ENCODE peak calls at places on chromosomes 13 and 19, in five cellular contexts. F is H4; C is thoracic aorta; N is HEK293T; Y is stimulated activated CD4-positive, alpha-beta T cell treated with anti-CD3 and anti-CD28 coated beads, Interleukin-1b, Interleukin-23, amount 100 ng/mL, for 4 hours. L is an unnamed sample.

GRCh38 chr19:58037927-58038687 is 4.3 kb downstream of the ZSCAN1 start:
- DNase-seq in F (no peak), C (no peak), N (no peak), Y (no peak), L (no peak)

GRCh38 chr19:14496029-14496848 is at the start of gene GIPC1:
- DNase-seq in F (peak), C (peak), N (peak), Y (peak), L (peak)

GRCh38 chr19:38993271-38993670 is 17.7 kb upstream of the FBXO17 start:
- DNase-seq in F (peak), C (no peak), N (no peak), Y (no peak), L (no peak)

GRCh38 chr13:73450583-73450982 is 391.8 kb downstream of the KLF5 start:
- DNase-seq in F (no peak), C (no peak), N (no peak), Y (no peak), L (peak)

GRCh38 chr13:92843549-92843948 is 383.1 kb upstream of the GPC6 start:
- DNase-seq in F (peak), C (no peak), N (peak), Y (no peak), L (no peak)

GRCh38 chr13:67120872-67121531 is 109.1 kb downstream of the PCDH9 start:
- DNase-seq in F (peak), C (no peak), N (no peak), Y (no peak), L (no peak)

GRCh38 chr13:42592915-42593718 is 19.2 kb downstream of the TNFSF11 start:
- DNase-seq in F (no peak), C (no peak), N (no peak), Y (no peak), L (no peak)

GRCh38 chr13:41054212-41054877 is 7.0 kb upstream of the WBP4 start:
- DNase-seq in F (peak), C (no peak), N (peak), Y (no peak), L (peak)

GRCh38 chr13:50580684-50581305 is 262.7 kb downstream of the DLEU7 start:
- DNase-seq in F (no peak), C (no peak), N (no peak), Y (no peak), L (no peak)

GRCh38 chr19:35715981-35716734 is 1.6 kb upstream of the KMT2B start:
- DNase-seq in F (no peak), C (no peak), N (peak), Y (no peak), L (peak)

GRCh38 chr19:5693195-5694166 is 3.4 kb downstream of the RPL36 start:
- DNase-seq in F (no peak), C (no peak), N (no peak), Y (no peak), L (peak)

GRCh38 chr19:5621311-5621944 is 1.1 kb downstream of the SAFB2 start:
- DNase-seq in F (no peak), C (no peak), N (no peak), Y (no peak), L (no peak)

GRCh38 chr13:41848435-41849255 is 112.3 kb downstream of the VWA8 start:
- DNase-seq in F (no peak), C (no peak), N (no peak), Y (no peak), L (no peak)

GRCh38 chr13:41458939-41459753 is 1.8 kb downstream of the RGCC start:
- DNase-seq in F (peak), C (no peak), N (peak), Y (peak), L (no peak)

GRCh38 chr13:22468055-22468454 is 712.7 kb upstream of the SGCG start:
- DNase-seq in F (no peak), C (no peak), N (no peak), Y (no peak), L (no peak)

GRCh38 chr13:90867336-90867683 is 480.2 kb upstream of the MIR17HG start:
- DNase-seq in F (peak), C (peak), N (peak), Y (no peak), L (peak)

GRCh38 chr13:97231832-97232201 is 9.7 kb downstream of the MBNL2 start:
- DNase-seq in F (no peak), C (no peak), N (no peak), Y (no peak), L (no peak)

GRCh38 chr13:31207630-31208549 is 8.1 kb downstream of the B3GLCT start:
- DNase-seq in F (no peak), C (no peak), N (no peak), Y (no peak), L (peak)